ENCODE peak calls at places on chromosomes 13 and 19, in four cellular contexts. Q is lung, D is choroid plexus epithelial cell, F is PC-9. A is an unnamed sample.

GRCh38 chr13:87052731-87053130 is 618.4 kb upstream of the SLITRK5 start:
- DNase-seq in D (no peak), F (no peak), Q (no peak), A (peak)

GRCh38 chr13:24680258-24680920 is at the start of gene ATP12A:
- DNase-seq in F (no peak), Q (no peak), D (no peak), A (peak)

GRCh38 chr19:10433131-10433536 is 12.8 kb downstream of the PDE4A start:
- DNase-seq in D (no peak), F (no peak), Q (no peak), A (no peak)

GRCh38 chr13:44219808-44220544 is 153.6 kb upstream of the SERP2 start:
- DNase-seq in Q (no peak), F (no peak), D (peak), A (peak)

GRCh38 chr13:79427265-79427664 is 21.2 kb upstream of the RBM26 start:
- DNase-seq in Q (no peak), D (no peak), F (no peak), A (no peak)

GRCh38 chr19:835201-835810 is 5.5 kb upstream of the PRTN3 start:
- DNase-seq in F (no peak), Q (no peak), D (no peak), A (no peak)

GRCh38 chr13:33279898-33280549 is 5.5 kb downstream of the STARD13 start:
- DNase-seq in Q (no peak), F (peak), D (peak), A (peak)

GRCh38 chr19:46065486-46065885 is 24.7 kb upstream of the IGFL4 start:
- DNase-seq in Q (no peak), D (peak), F (peak), A (peak)

GRCh38 chr13:113589251-113589960 is 4.9 kb downstream of the TFDP1 start:
- DNase-seq in D (no peak), Q (no peak), F (no peak), A (no peak)

GRCh38 chr13:71621152-71622124 is 245.6 kb downstream of the DACH1 start:
- DNase-seq in F (no peak), Q (no peak), D (no peak), A (no peak)

GRCh38 chr19:10501971-10502523 is 1.1 kb downstream of the KEAP1 start:
- DNase-seq in F (peak), Q (peak), D (peak), A (peak)

GRCh38 chr19:33402421-33403220 is 29.1 kb downstream of the CEBPG start:
- DNase-seq in F (no peak), Q (no peak), D (no peak), A (peak)

GRCh38 chr19:45613926-45614725 is 12.1 kb upstream of the GPR4 start:
- DNase-seq in F (peak), Q (no peak), D (peak), A (peak)

GRCh38 chr13:22176968-22177545 is 506.2 kb downstream of the FGF9 start:
- DNase-seq in Q (no peak), F (no peak), D (no peak), A (no peak)

GRCh38 chr13:63279136-63279535 is 1863.5 kb upstream of the PCDH20 start:
- DNase-seq in F (no peak), Q (no peak), D (peak), A (no peak)

GRCh38 chr13:32905864-32906180 is 110.4 kb upstream of the KL start:
- DNase-seq in F (no peak), Q (no peak), D (peak), A (no peak)

GRCh38 chr19:18871543-18871942 is 24.4 kb downstream of the CERS1 start:
- DNase-seq in F (no peak), Q (no peak), D (no peak), A (no peak)

GRCh38 chr19:42250666-42251531 is 4.0 kb downstream of the ERF start:
- DNase-seq in D (no peak), Q (no peak), F (no peak), A (peak)

GRCh38 chr13:112767506-112768471 is 78.0 kb downstream of the ATP11A start:
- DNase-seq in D (no peak), Q (peak), F (no peak), A (no peak)

GRCh38 chr19:31160346-31160926 is 188.8 kb downstream of the TSHZ3 start:
- DNase-seq in D (peak), Q (no peak), F (no peak), A (no peak)

GRCh38 chr19:10270616-10271394 is at the start of gene ICAM1:
- DNase-seq in F (peak), Q (peak), D (peak), A (no peak)

GRCh38 chr13:101655435-101655834 is 203.0 kb downstream of the ITGBL1 start:
- DNase-seq in Q (no peak), D (no peak), F (no peak), A (no peak)

GRCh38 chr19:2661615-2662014 is 40.9 kb downstream of the GNG7 start:
- DNase-seq in F (no peak), D (peak), Q (no peak), A (no peak)

GRCh38 chr19:12872941-12873890 is 8.0 kb downstream of the DNASE2 start:
- DNase-seq in Q (peak), F (peak), D (peak), A (peak)

GRCh38 chr19:35408284-35409171 is 37.7 kb downstream of the GPR42 start:
- DNase-seq in D (no peak), F (no peak), Q (no peak), A (no peak)

GRCh38 chr19:35407619-35408018 is 36.8 kb downstream of the GPR42 start:
- DNase-seq in Q (no peak), F (no peak), D (no peak), A (no peak)

GRCh38 chr19:35414442-35414841 is 33.6 kb upstream of the FFAR2 start:
- DNase-seq in Q (no peak), D (no peak), F (no peak), A (no peak)

GRCh38 chr19:35409191-35409590 is 38.3 kb downstream of the GPR42 start:
- DNase-seq in F (no peak), D (no peak), Q (no peak), A (no peak)

GRCh38 chr19:35410487-35410886 is 37.6 kb upstream of the FFAR2 start:
- DNase-seq in Q (no peak), F (no peak), D (no peak), A (no peak)
- TF ChIP-seq CTCF in Q (no peak), F (no peak), D (no peak), A (no peak)

DNA sequence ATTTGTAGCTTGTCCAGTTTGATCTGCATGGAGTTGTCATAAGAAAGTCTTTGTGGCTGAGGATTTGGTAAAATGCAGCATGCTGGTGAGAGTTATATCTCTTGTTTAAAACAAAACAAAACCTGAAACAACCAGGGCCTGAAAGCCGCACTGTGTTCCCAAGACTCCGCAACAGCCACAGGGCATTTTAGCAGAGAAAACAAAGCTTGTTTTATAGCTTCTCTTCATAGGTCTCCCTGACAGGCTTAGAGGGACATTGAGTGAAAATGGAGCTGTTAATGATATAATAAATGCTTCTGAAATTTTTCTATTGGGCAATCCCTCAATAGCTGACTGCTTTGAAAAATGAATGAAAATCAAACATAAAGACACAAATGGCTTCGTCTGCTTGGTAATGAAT is 148.7 kb upstream of the RNF113B start:
- DNase-seq in Q (no peak), D (no peak), F (no peak), A (no peak)
- H3K4me3 ChIP-seq in Q (no peak), D (no peak), F (no peak), A (no peak)

DNA sequence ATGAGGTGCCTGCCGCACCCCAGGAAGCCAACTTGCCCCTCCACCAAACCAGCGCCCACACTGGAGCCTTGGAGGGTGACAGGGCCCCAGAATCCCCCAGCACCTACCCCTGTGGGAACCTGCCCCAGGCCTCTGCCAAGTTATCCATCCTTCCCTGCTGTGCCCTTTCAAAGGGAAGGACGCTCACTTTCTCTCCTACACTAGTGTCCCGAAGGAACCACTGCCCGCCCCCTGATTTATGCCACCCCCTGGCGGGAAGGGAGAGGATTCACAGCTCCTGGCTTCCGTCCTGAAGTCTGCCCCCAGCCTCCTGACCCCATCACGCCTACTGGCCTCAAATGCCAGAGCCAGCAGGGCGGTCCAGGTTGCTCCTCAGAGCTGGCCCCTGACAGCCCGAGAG is 1.4 kb downstream of the EVI5L start:
- DNase-seq in Q (no peak), F (no peak), D (peak), A (peak)
- TF ChIP-seq CTCF in Q (no peak), F (peak), D (peak), A (peak)

DNA sequence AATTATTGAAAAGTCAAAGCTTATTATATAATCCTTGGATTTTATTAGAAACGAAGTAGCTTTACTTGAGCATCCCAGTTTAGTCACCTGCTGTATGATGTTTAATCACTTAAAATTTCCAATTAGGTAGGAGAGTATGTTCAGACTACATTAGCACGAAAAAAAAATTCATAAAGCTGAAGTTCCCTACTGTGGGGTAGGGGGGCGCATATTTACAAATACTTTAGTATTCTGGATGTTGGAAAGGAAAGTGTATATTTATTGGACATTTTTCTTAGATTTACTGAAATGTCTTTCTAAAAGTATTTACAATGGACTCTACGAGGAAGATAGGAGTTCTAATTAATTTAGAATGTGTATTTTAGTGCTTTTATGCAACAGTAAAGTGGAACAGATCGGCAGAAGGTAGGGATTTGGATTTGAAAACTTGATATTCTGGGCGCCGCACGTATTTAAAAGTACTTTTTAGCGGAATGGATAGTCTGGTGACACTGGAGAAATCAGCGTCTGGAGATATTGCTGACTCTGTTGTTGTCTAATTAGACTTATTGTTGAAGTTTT is 1.9 kb downstream of the CDK8 start:
- DNase-seq in Q (no peak), F (no peak), D (peak), A (no peak)
- H3K4me3 ChIP-seq in Q (no peak), F (peak), D (peak), A (peak)

GRCh38 chr13:99580500-99581268 is 79.4 kb downstream of the TM9SF2 start:
- DNase-seq in D (no peak), F (no peak), Q (no peak), A (no peak)

GRCh38 chr13:99572921-99573320 is 71.6 kb downstream of the TM9SF2 start:
- DNase-seq in Q (no peak), D (no peak), F (no peak), A (no peak)

GRCh38 chr13:99582511-99582910 is 81.2 kb downstream of the TM9SF2 start:
- DNase-seq in Q (no peak), F (no peak), D (no peak), A (no peak)

GRCh38 chr13:99575376-99575775 is 74.1 kb downstream of the TM9SF2 start:
- DNase-seq in F (no peak), D (no peak), Q (no peak), A (no peak)

DNA sequence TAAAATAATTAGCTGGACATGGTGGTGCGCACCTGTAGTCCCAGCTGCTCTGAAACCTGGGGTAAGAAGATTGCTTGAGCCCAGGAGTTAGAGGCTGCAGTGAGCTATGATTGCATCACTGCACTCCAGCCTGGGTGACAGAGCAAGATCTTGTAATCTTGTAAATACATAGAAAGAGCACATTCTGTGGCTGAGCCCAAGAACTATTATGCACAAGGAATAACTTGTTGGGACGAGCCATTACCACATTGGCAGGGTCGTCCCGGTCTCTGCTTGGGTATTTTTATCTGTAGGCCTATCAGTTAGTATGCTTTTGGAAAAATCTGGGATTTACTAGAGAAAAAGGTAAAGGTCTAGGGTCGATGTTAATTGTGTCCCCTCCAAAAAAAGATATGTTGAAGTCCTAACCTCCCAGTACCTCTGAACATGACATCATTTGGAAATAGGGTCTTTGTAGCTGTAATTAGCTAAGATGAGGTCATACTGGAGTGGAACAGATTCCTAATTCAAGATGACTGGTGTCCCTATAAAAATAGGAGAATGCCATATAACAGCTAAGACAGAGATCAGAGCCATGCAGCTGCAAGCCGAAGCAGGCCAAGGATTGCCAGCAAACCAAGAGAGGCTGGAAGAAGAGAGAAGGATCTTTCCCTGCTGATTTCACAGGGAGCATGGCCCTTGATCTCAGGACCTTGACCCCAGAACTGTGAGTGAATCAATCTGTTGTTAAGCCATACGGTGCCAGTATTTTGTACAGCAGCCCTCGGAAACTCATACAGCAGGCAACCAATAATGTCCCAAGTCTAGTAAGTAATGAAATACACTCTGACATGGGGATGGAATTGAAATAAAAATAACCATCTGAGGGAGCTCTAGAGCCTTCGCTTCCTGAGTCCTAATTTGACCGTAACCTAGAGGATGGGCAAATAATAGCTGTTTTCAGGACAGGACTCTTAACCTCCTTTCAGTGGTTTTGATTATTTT is 77.0 kb downstream of the TM9SF2 start:
- DNase-seq in F (no peak), Q (no peak), D (peak), A (no peak)
- TF ChIP-seq CTCF in F (no peak), Q (no peak), D (peak), A (peak)

GRCh38 chr13:97228850-97229521 is 6.9 kb downstream of the MBNL2 start:
- DNase-seq in Q (no peak), D (no peak), F (no peak), A (no peak)

GRCh38 chr13:97226013-97226412 is 3.9 kb downstream of the MBNL2 start:
- DNase-seq in Q (no peak), F (peak), D (no peak), A (no peak)

GRCh38 chr13:97224544-97225324 is 2.6 kb downstream of the MBNL2 start:
- DNase-seq in Q (no peak), F (peak), D (peak), A (peak)

GRCh38 chr13:97225533-97225932 is 3.4 kb downstream of the MBNL2 start:
- DNase-seq in F (no peak), D (no peak), Q (no peak), A (no peak)

GRCh38 chr13:97226788-97227627 is 4.9 kb downstream of the MBNL2 start:
- DNase-seq in Q (no peak), F (no peak), D (no peak), A (no peak)
- H3K4me3 ChIP-seq in Q (no peak), F (peak), D (peak), A (no peak)

GRCh38 chr13:66581691-66582090 is 648.4 kb downstream of the PCDH9 start:
- DNase-seq in Q (no peak), D (no peak), F (no peak), A (no peak)
- TF ChIP-seq CTCF in Q (no peak), D (no peak), F (no peak), A (no peak)

DNA sequence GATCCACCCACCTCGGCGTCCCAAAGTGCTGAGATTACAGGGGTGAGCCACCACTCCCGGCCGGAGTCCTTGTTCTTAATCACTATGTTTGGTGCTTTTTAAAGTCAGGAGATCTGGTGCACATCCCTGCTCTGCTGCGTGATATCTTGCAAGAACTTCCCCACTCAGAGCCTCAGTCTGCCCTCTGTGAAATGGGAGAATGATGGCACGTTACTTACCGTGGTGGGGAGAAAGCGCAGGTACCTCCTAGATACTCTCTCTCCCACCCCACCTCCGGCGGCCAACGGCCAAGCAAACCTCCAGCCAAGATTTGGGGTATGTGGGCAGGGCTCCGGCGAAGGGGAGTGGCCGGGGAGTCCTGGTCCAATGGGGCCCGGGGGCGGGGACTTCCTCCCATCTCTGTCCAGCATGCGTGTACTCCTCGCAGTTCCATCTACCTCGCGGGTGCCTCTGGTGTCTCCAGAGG is at the start of gene RYR1:
- DNase-seq in F (no peak), D (peak), Q (peak), A (peak)
- H3K4me3 ChIP-seq in F (no peak), D (no peak), Q (no peak), A (no peak)

DNA sequence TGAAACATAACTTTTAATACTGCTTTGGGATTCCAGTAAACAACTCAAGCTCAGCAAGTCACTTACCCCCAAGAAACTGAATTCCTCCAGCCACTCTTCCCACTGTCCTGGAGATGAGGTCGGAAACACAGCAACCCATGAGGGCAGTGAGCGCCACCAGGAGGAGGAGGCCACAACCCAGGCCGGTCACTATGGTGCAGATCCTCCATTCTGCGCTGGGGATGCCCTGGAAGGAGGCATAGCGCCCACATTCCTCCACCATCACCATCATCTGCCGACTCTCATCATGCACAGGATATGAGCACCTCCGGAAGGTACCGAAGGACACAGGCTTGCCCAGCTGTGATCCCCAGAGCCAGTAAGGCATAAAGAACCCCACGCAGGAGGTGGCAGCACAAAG is 2.2 kb downstream of the LHFPL6 start:
- DNase-seq in F (no peak), D (peak), Q (no peak), A (no peak)
- TF ChIP-seq CTCF in F (no peak), D (peak), Q (no peak), A (no peak)

DNA sequence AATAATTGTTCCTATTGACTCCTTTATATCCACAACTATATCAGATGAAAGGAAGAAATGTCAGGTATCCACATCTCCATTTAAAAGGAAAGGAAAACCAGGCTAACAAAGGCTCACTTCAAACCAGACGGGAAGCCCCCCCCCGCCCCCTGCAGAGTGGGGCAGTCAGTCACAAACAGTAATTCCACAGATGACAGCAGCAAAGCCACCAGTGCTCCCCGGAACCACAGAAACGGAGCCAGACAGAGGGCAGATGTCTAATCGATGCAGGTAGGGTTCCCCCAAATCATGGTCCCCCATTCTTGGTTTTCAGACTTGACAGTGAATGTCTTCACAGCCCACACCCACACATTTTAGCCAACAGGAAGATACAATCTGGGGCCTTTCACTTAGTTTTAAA is 100.8 kb downstream of the STK24 start:
- DNase-seq in D (no peak), Q (no peak), F (no peak), A (no peak)
- H3K4me3 ChIP-seq in D (no peak), Q (no peak), F (peak), A (no peak)